ENCODE peak calls at places on chromosomes 5 and 9, in nine cellular contexts. N is ovary, B is A549, W is K562, R is transverse colon, C is stomach, O is tibial nerve, L is HepG2, A is esophagus muscularis mucosa. M is an unnamed sample.
A peak's percentile ranks its signal among the peaks of the same experiment; 100 is the strongest.

GRCh38 chr5:146199216-146199815 is 4.1 kb upstream of the RBM27 start:
- DNase-seq in B (no peak), L (no peak), R (no peak), W (no peak), A (no peak), O (no peak), N (no peak), C (no peak), M (no peak)

GRCh38 chr5:91076138-91076537 is 307.0 kb downstream of the ARRDC3 start:
- DNase-seq in C (no peak), W (no peak), R (no peak), O (no peak), L (no peak), A (no peak), B (no peak), N (no peak), M (no peak)

GRCh38 chr9:84959339-84959738 is 289.8 kb downstream of the NTRK2 start:
- DNase-seq in O (no peak), N (no peak), L (no peak), W (no peak), B (no peak), C (no peak), A (no peak), R (no peak), M (no peak)

GRCh38 chr9:113566011-113566711 is 102.6 kb downstream of the RGS3 start:
- DNase-seq in A (no peak), O (no peak), N (no peak), R (no peak), L (no peak), B (no peak), C (no peak), W (no peak), M (peak; percentile 56)

GRCh38 chr9:116288658-116289057 is 135.1 kb downstream of the PAPPA start:
- DNase-seq in R (no peak), O (no peak), A (no peak), B (peak; percentile 67), C (no peak), W (peak; percentile 15), N (no peak), L (no peak), M (no peak)

GRCh38 chr9:77756449-77756848 is 108.3 kb upstream of the GNA14 start:
- DNase-seq in N (no peak), L (peak; percentile 13), A (no peak), R (no peak), W (peak; percentile 8), O (no peak), C (no peak), B (peak; percentile 37), M (no peak)

GRCh38 chr9:121249563-121249962 is 18.4 kb upstream of the GSN start:
- DNase-seq in N (no peak), B (peak; percentile 38), R (no peak), L (no peak), O (no peak), C (no peak), A (no peak), W (peak; percentile 52), M (no peak)

GRCh38 chr5:104016650-104017049 is 454.1 kb upstream of the NUDT12 start:
- DNase-seq in O (no peak), L (no peak), C (no peak), W (no peak), N (no peak), B (no peak), A (no peak), R (no peak), M (no peak)

GRCh38 chr9:128912270-128912853 is 8.4 kb upstream of the PHYHD1 start:
- DNase-seq in R (no peak), W (no peak), B (peak; percentile 93), L (peak; percentile 91), C (no peak), N (no peak), O (no peak), A (no peak), M (no peak)

GRCh38 chr5:138141734-138142133 is 2.5 kb upstream of the NME5 start:
- DNase-seq in L (no peak), O (no peak), A (no peak), R (no peak), C (no peak), N (no peak), B (no peak), W (no peak), M (no peak)

GRCh38 chr9:21974542-21975409 is 19.4 kb downstream of the CDKN2A start:
- DNase-seq in L (no peak), C (peak; percentile 61), N (peak; percentile 18), O (no peak), R (no peak), A (no peak), B (no peak), W (no peak), M (no peak)

GRCh38 chr5:68015933-68016332 is 199.6 kb upstream of the PIK3R1 start:
- DNase-seq in O (no peak), C (no peak), N (no peak), W (no peak), A (no peak), L (no peak), B (no peak), R (no peak), M (no peak)

GRCh38 chr5:156628421-156628820 is 221.7 kb upstream of the PPP1R2B start:
- DNase-seq in O (no peak), W (no peak), B (no peak), C (no peak), N (no peak), L (no peak), R (no peak), A (no peak), M (no peak)

GRCh38 chr9:86944974-86945867 is 2.1 kb downstream of the GAS1 start:
- DNase-seq in L (no peak), B (no peak), O (no peak), R (no peak), N (peak; percentile 32), C (no peak), A (no peak), W (no peak), M (no peak)

GRCh38 chr5:29023541-29023940 is 1985.2 kb upstream of the CDH9 start:
- DNase-seq in A (no peak), W (no peak), N (no peak), O (no peak), B (no peak), L (no peak), R (no peak), C (no peak), M (no peak)

GRCh38 chr5:172447646-172448365 is 6.5 kb downstream of the SH3PXD2B start:
- DNase-seq in O (no peak), B (no peak), N (no peak), L (no peak), A (no peak), W (no peak), C (no peak), R (no peak), M (peak; percentile 57)

GRCh38 chr9:38620483-38621433 is at the start of gene ANKRD18A:
- DNase-seq in C (peak; percentile 92), R (peak; percentile 90), O (no peak), B (peak; percentile 96), N (peak; percentile 29), L (peak; percentile 89), W (no peak), A (no peak), M (peak; percentile 69)

GRCh38 chr5:73213566-73213998 is 40.6 kb downstream of the TMEM174 start:
- DNase-seq in O (peak; percentile 54), W (no peak), L (no peak), N (no peak), R (no peak), C (no peak), B (peak; percentile 25), A (peak; percentile 62), M (no peak)

GRCh38 chr5:148697177-148697820 is 43.0 kb upstream of the HTR4 start:
- DNase-seq in N (no peak), W (peak; percentile 63), R (no peak), C (no peak), L (no peak), O (no peak), B (no peak), A (no peak), M (no peak)

GRCh38 chr9:30197954-30198353 is 2186.5 kb upstream of the ACO1 start:
- DNase-seq in L (peak; percentile 57), A (no peak), O (no peak), C (no peak), W (no peak), R (no peak), N (no peak), B (peak; percentile 52), M (no peak)

DNA sequence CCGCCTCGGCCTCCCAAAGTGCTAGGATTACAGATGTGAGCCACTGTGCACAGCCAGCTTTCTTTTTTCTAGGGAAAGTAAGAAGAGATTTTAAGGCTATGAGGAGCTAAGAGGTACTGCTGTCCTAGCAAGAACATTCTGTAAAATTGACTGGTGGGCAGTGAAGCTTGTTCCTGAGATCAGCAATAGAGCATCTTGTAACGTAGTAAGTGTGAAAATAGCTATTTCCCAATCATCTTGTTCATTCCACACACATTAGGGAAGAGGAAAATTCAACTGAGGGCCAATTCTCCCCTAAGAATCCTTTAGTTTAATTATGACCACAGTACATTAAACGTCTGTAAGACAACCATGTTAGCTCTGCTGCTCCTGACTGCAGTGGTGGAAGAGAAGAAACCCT is 246.3 kb downstream of the EFNA5 start:
- DNase-seq in A (no peak), B (no peak), O (no peak), C (no peak), R (no peak), N (no peak), W (no peak), L (no peak), M (no peak)
- TF ChIP-seq POLR2A in A (no peak), B (no peak), O (no peak), C (no peak), R (no peak), N (no peak), W (no peak), L (no peak), M (no peak)

GRCh38 chr9:127761491-127761904 is 17.0 kb downstream of the SH2D3C start:
- DNase-seq in W (no peak), R (no peak), B (no peak), L (no peak), A (no peak), C (no peak), O (no peak), N (no peak), M (no peak)
- TF ChIP-seq EP300 in W (no peak), R (no peak), B (no peak), L (no peak), A (no peak), C (no peak), O (no peak), N (no peak), M (no peak)

DNA sequence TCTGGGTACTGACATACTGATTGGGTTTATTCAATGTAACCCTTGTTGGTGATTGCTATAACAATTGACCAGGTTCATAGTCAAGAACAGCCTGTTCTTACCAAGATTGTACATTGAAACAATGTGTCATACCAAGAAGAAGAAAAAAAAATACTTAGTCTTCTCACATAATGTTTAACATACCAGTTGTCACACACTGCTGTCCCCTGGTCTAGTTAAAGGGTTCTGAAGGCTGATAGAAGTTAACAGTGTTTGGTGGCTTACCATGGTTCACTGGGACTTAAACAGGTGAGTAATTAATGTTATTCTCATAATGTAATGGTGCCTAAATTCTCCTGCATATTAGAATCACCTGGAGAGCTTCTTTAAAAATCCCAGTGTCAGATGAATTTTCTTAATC is 18.5 kb upstream of the CDC42SE2 start:
- DNase-seq in N (no peak), W (no peak), B (no peak), R (no peak), L (no peak), O (no peak), C (no peak), A (no peak), M (no peak)
- TF ChIP-seq POLR2A in N (no peak), W (no peak), B (no peak), R (peak; percentile 53), L (no peak), O (no peak), C (no peak), A (no peak), M (no peak)

GRCh38 chr5:153782589-153783238 is 256.0 kb downstream of the FAM114A2 start:
- DNase-seq in N (no peak), C (no peak), W (no peak), L (no peak), A (no peak), B (no peak), R (no peak), O (no peak), M (no peak)
- TF ChIP-seq EP300 in N (no peak), C (no peak), W (no peak), L (no peak), A (no peak), B (no peak), R (no peak), O (no peak), M (no peak)